ENCODE peak calls at places on chromosome 22, in four cellular contexts. A is SK-N-SH, B is GM12878, Y is HepG2. J is an unnamed sample.

GRCh38 chr22:21933899-21934298 is 18.7 kb downstream of the PPM1F start:
- DNase-seq in Y (no peak), A (no peak), B (no peak), J (no peak)

GRCh38 chr22:29734853-29735252 is 15.1 kb downstream of the CABP7 start:
- DNase-seq in B (no peak), A (no peak), Y (no peak), J (no peak)

GRCh38 chr22:47259990-47260389 is 497.5 kb downstream of the TBC1D22A start:
- DNase-seq in A (no peak), B (no peak), Y (no peak), J (peak)

GRCh38 chr22:46910624-46911023 is 148.2 kb downstream of the TBC1D22A start:
- DNase-seq in B (no peak), A (no peak), Y (no peak), J (no peak)

GRCh38 chr22:36546092-36546804 is 17.3 kb upstream of the EIF3D start:
- DNase-seq in Y (peak), A (peak), B (no peak), J (peak)

GRCh38 chr22:16717699-16718558 is 107.3 kb downstream of the XKR3 start:
- DNase-seq in A (no peak), B (no peak), Y (no peak), J (no peak)

GRCh38 chr22:31681625-31682345 is 19.8 kb upstream of the PISD start:
- DNase-seq in B (no peak), Y (no peak), A (no peak), J (no peak)

GRCh38 chr22:18110194-18110943 is at the start of gene TUBA8:
- DNase-seq in B (no peak), Y (no peak), A (peak), J (no peak)

GRCh38 chr22:19522190-19522880 is 1.9 kb downstream of the CLDN5 start:
- DNase-seq in Y (no peak), A (peak), B (no peak), J (no peak)

GRCh38 chr22:37153901-37154300 is 4.2 kb upstream of the IL2RB start:
- DNase-seq in A (no peak), B (no peak), Y (no peak), J (no peak)

GRCh38 chr22:48581206-48581766 is 1246.4 kb downstream of the BRD1 start:
- DNase-seq in A (no peak), B (no peak), Y (no peak), J (no peak)

GRCh38 chr22:17980638-17981051 is 43.7 kb downstream of the MICAL3 start:
- DNase-seq in A (peak), Y (no peak), B (no peak), J (no peak)

GRCh38 chr22:49008682-49009235 is 818.9 kb downstream of the BRD1 start:
- DNase-seq in B (no peak), Y (no peak), A (no peak), J (no peak)

GRCh38 chr22:32880531-32880905 is 79.0 kb downstream of the TIMP3 start:
- DNase-seq in Y (no peak), A (no peak), B (no peak), J (no peak)

GRCh38 chr22:44931077-44931540 is 78.7 kb downstream of the PHF21B start:
- DNase-seq in A (peak), B (no peak), Y (no peak), J (no peak)

GRCh38 chr22:29312218-29313125 is 3.0 kb downstream of the RASL10A start:
- DNase-seq in Y (no peak), B (no peak), A (peak), J (no peak)

GRCh38 chr22:50471197-50471847 is 3.5 kb downstream of the SBF1 start:
- DNase-seq in B (no peak), A (no peak), Y (no peak), J (no peak)

GRCh38 chr22:45276507-45276906 is 8.2 kb upstream of the UPK3A start:
- DNase-seq in B (no peak), A (no peak), Y (no peak), J (no peak)

GRCh38 chr22:26068571-26068970 is 100.7 kb upstream of the SEZ6L start:
- DNase-seq in Y (no peak), A (no peak), B (no peak), J (no peak)

GRCh38 chr22:36714110-36714509 is 10.6 kb upstream of the CACNG2 start:
- DNase-seq in A (no peak), B (no peak), Y (no peak), J (no peak)

GRCh38 chr22:47775686-47776085 is 1013.2 kb downstream of the TBC1D22A start:
- DNase-seq in Y (no peak), A (no peak), B (no peak), J (no peak)

GRCh38 chr22:39519681-39520053 is 695 bp upstream of the ATF4 start:
- DNase-seq in B (no peak), A (peak), Y (peak), J (peak)

GRCh38 chr22:37138879-37139561 is 10.7 kb downstream of the IL2RB start:
- DNase-seq in B (no peak), Y (no peak), A (no peak), J (no peak)

GRCh38 chr22:46250035-46250782 is at the start of gene CDPF1:
- DNase-seq in B (peak), Y (peak), A (peak), J (peak)

GRCh38 chr22:30324008-30324730 is 2.6 kb downstream of the TBC1D10A start:
- DNase-seq in A (no peak), B (no peak), Y (no peak), J (no peak)

GRCh38 chr22:24954856-24955255 is 2.3 kb downstream of the KIAA1671 start:
- DNase-seq in A (no peak), B (no peak), Y (no peak), J (no peak)

GRCh38 chr22:30940655-30941362 is 27.8 kb downstream of the MORC2 start:
- DNase-seq in Y (no peak), A (no peak), B (no peak), J (no peak)

GRCh38 chr22:35020517-35020916 is 45.4 kb upstream of the ISX start:
- DNase-seq in A (no peak), Y (no peak), B (no peak), J (no peak)

GRCh38 chr22:35014812-35015211 is 51.1 kb upstream of the ISX start:
- DNase-seq in Y (no peak), A (no peak), B (no peak), J (no peak)

GRCh38 chr22:35021166-35021565 is 44.8 kb upstream of the ISX start:
- DNase-seq in Y (no peak), A (no peak), B (no peak), J (no peak)

GRCh38 chr22:35018995-35019394 is 47.0 kb upstream of the ISX start:
- DNase-seq in Y (no peak), A (no peak), B (no peak), J (no peak)

DNA sequence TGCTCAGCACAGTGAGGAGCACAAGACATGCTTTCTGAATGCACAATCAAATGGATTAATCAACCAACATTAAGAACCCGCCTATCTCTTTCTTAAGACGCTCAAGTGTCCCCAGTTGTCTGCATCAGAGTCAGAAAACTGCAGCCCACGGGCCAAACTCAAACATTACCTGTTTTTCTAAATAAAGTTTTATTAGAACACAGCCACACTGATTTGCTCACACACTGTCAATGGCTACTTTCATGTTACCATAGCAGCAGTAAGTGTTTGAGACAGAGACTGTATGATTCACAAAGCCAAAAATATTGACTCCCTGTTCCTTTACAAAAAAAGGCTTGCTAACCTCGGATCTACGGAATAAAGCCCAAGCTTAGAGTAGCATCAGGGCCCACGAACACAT is 49.0 kb upstream of the ISX start:
- DNase-seq in B (no peak), Y (no peak), A (no peak), J (no peak)
- TF ChIP-seq PBX3 in B (no peak), Y (no peak), A (no peak), J (no peak)

DNA sequence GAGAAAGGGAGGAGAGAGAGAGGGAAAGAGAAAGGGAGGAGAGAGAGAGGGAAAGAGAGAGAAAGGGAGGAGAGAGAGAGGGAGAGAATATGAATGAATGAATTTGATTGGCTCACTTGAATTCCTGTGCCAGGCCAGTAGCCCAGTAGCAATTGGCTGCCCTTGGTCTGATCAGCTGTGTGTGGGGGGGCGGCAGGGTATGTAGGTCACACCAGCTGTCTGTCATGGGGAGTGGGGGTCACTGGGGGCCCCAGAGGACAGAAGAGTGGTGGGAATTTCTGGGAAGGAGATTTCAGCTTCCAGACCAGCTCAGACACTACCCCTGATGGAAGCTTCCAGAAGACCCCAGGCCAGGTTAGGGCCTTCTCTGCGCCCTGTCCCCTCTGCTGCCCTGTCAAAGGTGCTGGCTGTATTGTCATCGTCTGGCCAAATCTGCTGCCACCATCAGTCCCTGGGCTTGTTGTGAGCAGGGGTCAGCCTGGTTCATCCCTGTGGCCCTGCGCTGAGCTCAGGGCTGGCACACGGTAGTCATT is 21.1 kb downstream of the MPPED1 start:
- DNase-seq in Y (no peak), A (no peak), B (no peak), J (no peak)
- TF ChIP-seq PBX3 in Y (no peak), A (no peak), B (no peak), J (no peak)

DNA sequence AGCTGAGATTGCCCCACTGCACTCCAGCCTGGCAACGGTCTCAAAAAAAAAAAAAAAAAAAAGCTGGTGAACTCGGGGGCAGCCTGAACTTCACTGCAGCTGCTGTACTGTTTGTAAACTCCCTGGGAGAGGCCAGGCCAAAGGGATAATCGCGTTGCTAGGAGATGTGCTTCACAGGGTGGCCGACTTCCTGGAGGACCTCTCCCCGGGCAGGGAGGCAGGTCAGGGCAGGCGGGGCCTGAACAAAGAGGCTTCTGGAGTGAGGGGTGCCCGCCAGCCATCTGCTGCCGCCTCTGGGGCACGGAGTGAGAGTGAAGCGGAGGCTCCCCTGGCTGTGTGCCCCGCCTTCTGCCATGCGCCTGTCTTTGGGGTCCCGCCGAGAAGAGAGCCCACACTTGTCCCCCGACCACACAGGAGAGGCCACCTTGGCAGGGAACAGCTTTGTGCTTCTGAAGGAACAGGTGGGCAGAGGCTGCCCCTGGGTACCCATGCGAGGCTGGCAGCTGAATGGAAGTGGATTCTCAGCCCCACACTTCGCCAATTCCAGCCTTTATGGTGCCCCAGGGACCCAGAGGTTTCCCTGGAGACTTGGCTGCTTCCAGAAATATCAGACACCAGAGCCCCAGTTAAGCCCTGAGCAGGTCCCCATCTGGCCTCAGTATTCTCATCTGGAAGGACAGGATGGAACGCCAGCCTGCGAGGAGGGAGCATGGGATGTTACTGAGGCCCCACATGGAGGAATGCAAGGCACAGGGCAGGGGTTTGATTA is 29.6 kb downstream of the TMEM184B start:
- DNase-seq in A (no peak), B (no peak), Y (peak), J (peak)
- TF ChIP-seq PBX3 in A (no peak), B (no peak), Y (no peak), J (no peak)

GRCh38 chr22:42626431-42626830 is 11.7 kb upstream of the POLDIP3 start:
- DNase-seq in Y (no peak), A (no peak), B (no peak), J (no peak)
- TF ChIP-seq PBX3 in Y (no peak), A (no peak), B (no peak), J (no peak)

GRCh38 chr22:23288301-23289129 is 108.2 kb downstream of the BCR start:
- DNase-seq in Y (no peak), A (no peak), B (no peak), J (no peak)
- TF ChIP-seq PBX3 in Y (no peak), A (no peak), B (no peak), J (no peak)

DNA sequence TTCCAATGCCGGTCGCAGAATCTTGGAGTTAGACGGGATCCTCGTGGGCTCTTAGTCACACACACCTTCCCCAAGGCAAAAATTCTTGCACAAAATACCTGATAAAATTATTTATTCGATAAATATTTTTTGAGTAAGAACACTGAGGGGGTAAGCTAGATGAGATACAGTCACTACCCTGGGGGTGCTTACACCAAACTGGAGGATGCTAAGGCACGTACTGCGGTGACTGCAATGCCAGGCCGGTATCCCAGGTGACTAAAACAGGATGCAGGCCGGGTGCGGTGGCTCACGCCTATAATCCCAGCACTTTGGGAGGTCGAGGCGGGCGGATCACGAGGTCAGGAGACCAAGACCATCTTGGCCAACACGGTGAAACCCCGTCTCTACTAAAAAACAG is 1.7 kb upstream of the MRTFA start:
- DNase-seq in Y (no peak), B (no peak), A (no peak), J (no peak)
- TF ChIP-seq PBX3 in Y (no peak), B (no peak), A (no peak), J (no peak)